ENCODE peak calls at places on chromosomes 2 and 18, in nine cellular contexts. Y is cardiac fibroblast, R is OCI-LY7, U is lower lobe of right lung, S is Peyer's patch, X is fibroblast of lung, F is GM06990, Q is Karpas-422, C is tibial artery. A is an unnamed sample.

GRCh38 chr2:97849881-97850540 is 136.6 kb downstream of the ZAP70 start:
- DNase-seq in Q (no peak), S (no peak), F (peak), R (no peak), Y (peak), C (no peak), X (peak), U (no peak), A (peak)

GRCh38 chr2:54983345-54984235 is 66.7 kb downstream of the RTN4 start:
- DNase-seq in Y (peak), U (no peak), S (no peak), Q (no peak), R (no peak), C (no peak), X (no peak), F (no peak), A (no peak)

GRCh38 chr18:8699948-8700347 is 5.4 kb upstream of the MTCL1 start:
- DNase-seq in X (no peak), R (no peak), S (no peak), U (no peak), Q (no peak), F (no peak), C (no peak), Y (peak), A (no peak)

GRCh38 chr2:28350791-28351285 is 41.8 kb upstream of the FOSL2 start:
- DNase-seq in U (peak), F (no peak), S (no peak), Y (no peak), R (no peak), C (no peak), Q (no peak), X (no peak), A (no peak)

GRCh38 chr18:32257073-32257780 is 67.4 kb downstream of the MEP1B start:
- DNase-seq in S (no peak), Q (no peak), C (no peak), X (no peak), F (no peak), R (no peak), Y (no peak), U (no peak), A (no peak)

GRCh38 chr18:51461956-51462355 is 264.5 kb upstream of the MEX3C start:
- DNase-seq in S (no peak), U (no peak), F (no peak), Q (no peak), C (no peak), Y (no peak), X (no peak), R (no peak), A (no peak)

GRCh38 chr2:120488531-120488930 is 142.6 kb downstream of the INHBB start:
- DNase-seq in Q (no peak), C (no peak), X (no peak), F (no peak), R (no peak), Y (no peak), S (no peak), U (no peak), A (no peak)

GRCh38 chr2:217106650-217107014 is 246.8 kb upstream of the TNP1 start:
- DNase-seq in C (no peak), F (no peak), R (no peak), X (peak), Y (peak), S (no peak), U (no peak), Q (peak), A (no peak)

GRCh38 chr2:233598952-233599351 is 18.5 kb upstream of the UGT1A8 start:
- DNase-seq in C (no peak), U (no peak), F (no peak), Y (no peak), S (no peak), R (no peak), Q (no peak), X (no peak), A (no peak)

GRCh38 chr2:239348563-239349447 is 52.0 kb downstream of the HDAC4 start:
- DNase-seq in Q (no peak), U (no peak), Y (no peak), X (no peak), S (peak), R (no peak), F (no peak), C (no peak), A (no peak)

GRCh38 chr2:49770919-49771318 is 616.6 kb upstream of the FSHR start:
- DNase-seq in X (no peak), F (no peak), S (peak), Q (peak), R (no peak), Y (no peak), C (no peak), U (no peak), A (peak)

GRCh38 chr2:173644146-173644545 is 289.5 kb downstream of the CDCA7 start:
- DNase-seq in R (no peak), X (peak), S (no peak), F (no peak), Y (peak), Q (peak), C (no peak), U (no peak), A (no peak)

GRCh38 chr2:239299218-239299939 is 101.4 kb downstream of the HDAC4 start:
- DNase-seq in Q (no peak), S (peak), U (no peak), R (no peak), C (peak), X (no peak), F (no peak), Y (no peak), A (no peak)

GRCh38 chr2:3633982-3634630 is 23.9 kb upstream of the ALLC start:
- DNase-seq in Q (no peak), R (no peak), X (no peak), S (peak), C (peak), Y (no peak), U (no peak), F (no peak), A (no peak)

GRCh38 chr18:13271512-13271911 is 53.0 kb downstream of the LDLRAD4 start:
- DNase-seq in Y (no peak), C (no peak), F (no peak), X (no peak), S (no peak), Q (no peak), R (no peak), U (no peak), A (no peak)
- H3K4me3 ChIP-seq in Y (no peak), C (no peak), F (no peak), X (no peak), S (no peak), Q (no peak), R (no peak), U (no peak), A (no peak)

DNA sequence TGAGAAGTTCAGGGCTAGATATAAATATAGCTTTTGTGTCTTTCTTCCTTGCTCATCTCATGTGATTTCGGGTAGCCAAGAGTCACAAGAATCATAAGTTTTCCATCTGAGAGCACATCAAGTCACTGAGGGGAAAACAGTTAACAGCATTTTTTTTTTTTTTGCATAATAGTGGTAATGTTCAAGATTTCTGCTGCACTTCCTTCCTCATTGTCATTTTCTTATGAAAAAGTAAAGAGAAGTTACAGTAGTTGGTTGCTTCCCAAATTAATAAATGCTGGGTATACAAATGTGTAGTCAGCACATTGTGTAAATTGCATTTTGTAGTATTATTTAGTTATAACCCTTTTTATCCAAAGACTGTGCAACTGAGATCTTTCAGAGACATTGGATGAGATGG is 93.6 kb downstream of the ZEB2 start:
- DNase-seq in Q (no peak), U (no peak), S (no peak), R (no peak), X (no peak), Y (no peak), F (no peak), C (no peak), A (no peak)
- H3K4me3 ChIP-seq in Q (no peak), U (no peak), S (no peak), R (no peak), X (no peak), Y (no peak), F (no peak), C (no peak), A (no peak)

GRCh38 chr2:164014791-164015190 is 279.0 kb upstream of the FIGN start:
- DNase-seq in S (no peak), R (no peak), Q (no peak), Y (no peak), X (no peak), F (no peak), U (no peak), C (no peak), A (no peak)
- H3K4me3 ChIP-seq in S (no peak), R (no peak), Q (no peak), Y (no peak), X (no peak), F (no peak), U (no peak), C (no peak), A (no peak)

DNA sequence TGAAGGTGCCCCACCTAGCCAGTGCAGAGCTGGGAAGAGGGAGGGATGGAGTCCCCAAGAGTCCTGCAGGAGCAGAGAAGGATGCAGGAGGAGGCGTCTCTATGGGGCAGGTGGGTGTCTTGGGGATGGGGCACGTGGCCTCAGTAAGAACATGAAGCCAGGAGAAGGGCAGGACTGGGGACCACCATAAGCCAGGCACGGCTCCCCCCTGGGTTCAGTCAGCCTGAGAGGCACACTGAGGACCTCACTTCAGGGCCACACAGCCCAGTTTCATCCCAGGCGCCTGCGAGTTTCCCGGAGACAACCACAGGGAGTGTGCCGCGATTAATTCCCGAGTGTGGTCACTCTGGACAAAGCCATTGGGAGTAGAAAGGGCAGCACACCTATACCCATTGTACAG is 120.3 kb downstream of the GYPC start:
- DNase-seq in F (no peak), Y (no peak), X (no peak), C (no peak), S (no peak), Q (no peak), R (no peak), U (no peak), A (no peak)
- H3K4me3 ChIP-seq in F (no peak), Y (no peak), X (no peak), C (peak), S (peak), Q (no peak), R (no peak), U (peak), A (peak)

GRCh38 chr2:53785378-53785777 is 1.4 kb downstream of the ASB3 start:
- DNase-seq in X (no peak), C (no peak), F (no peak), U (no peak), Q (no peak), S (no peak), R (no peak), Y (no peak), A (no peak)
- H3K4me3 ChIP-seq in X (peak), C (peak), F (peak), U (peak), Q (peak), S (peak), R (peak), Y (peak), A (peak)

DNA sequence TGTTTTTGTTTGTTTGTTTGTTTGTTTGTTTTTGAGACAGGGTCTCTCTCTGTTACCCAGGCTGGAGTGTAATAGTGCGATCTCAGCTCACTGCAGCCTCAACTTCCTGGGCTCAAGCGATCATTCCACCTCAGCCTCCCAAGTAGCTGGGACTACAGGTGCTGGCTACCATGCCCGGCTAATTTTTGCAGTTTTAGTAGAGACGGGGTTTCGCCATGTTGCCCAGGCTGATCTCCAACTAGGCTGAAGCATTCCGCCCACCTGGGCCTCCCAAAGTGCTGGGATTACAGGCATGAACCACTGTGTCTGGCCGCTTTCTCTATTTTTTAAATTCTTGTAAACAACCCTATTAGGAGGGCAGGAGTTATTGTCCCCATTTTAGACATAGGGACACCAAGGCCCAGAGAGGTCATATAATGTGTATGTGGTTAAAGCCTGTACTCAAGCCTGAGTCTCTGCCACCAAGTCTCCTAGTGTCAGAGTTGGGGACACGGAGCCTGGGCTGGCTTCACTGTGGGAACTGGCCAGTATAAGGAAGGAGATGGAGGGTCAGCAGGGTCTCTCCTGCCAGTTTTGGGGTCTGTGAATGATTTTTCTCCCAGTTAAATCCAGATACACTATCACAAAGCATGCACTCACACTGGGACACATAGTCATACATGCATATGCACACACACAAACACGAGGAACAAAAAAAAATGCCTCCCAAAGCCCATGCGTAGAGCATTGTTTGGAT is 27.5 kb upstream of the MCFD2 start:
- DNase-seq in X (no peak), R (no peak), C (no peak), Q (no peak), U (no peak), S (peak), Y (no peak), F (no peak), A (peak)
- H3K4me3 ChIP-seq in X (peak), R (peak), C (peak), Q (peak), U (peak), S (peak), Y (peak), F (peak), A (peak)

DNA sequence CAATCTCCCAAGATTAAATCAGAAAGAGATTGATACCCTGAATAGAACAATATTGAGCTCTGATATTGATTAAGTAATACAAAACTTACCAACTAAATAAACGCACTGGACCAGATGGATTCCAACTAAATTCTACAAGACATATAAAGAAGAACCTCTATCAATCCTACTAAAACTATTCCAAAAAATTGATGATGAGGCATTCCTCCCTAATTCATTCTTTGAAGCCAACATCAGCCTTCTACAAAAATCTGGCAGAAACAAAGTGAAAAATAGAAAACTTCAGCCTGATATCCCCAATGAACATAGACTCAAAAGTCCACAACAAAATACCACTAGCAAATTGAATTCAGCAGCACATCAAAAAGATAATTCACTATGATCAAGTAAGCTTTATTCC is 695.5 kb downstream of the NYAP2 start:
- DNase-seq in U (no peak), X (no peak), Q (no peak), C (no peak), F (no peak), R (no peak), S (no peak), Y (no peak), A (no peak)
- H3K4me3 ChIP-seq in U (no peak), X (no peak), Q (no peak), C (no peak), F (no peak), R (no peak), S (no peak), Y (no peak), A (no peak)

DNA sequence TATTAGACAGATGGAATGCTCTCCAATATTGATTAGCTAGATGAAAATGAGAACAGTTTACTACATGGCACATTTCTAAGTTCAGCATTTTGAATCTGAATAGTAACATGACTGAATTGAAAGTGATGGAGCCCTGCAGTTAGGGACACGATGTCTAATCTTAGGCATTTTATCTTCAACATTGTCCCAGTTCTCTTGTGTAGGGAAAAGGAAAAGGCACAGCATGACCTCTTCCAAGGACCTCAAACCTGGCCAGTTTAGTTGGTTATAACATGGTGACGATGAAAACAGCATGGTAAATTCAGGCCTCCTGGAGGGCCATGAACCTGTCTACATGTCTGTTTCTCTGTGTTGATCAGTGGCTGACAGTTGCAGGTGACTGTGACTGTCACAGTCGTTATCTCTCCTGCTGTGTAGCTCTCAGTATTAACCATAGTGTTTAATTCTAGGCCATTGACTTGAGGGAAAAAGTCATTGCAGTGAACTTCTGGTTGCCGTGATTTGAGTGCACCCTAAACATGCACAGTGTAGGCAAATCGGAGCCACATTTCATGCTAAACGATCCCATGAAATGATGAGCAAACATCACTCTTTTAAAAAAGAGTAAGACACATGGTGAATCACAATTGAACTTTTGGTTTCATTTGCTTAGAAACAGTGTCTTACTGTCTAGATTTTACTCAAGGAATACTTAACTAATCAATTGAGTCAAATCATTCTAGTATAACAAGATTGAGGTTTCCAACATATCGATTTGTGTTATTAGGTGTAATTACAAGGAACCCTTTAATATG is 129.7 kb downstream of the PHLPP1 start:
- DNase-seq in U (no peak), F (peak), Q (no peak), S (no peak), C (no peak), Y (no peak), R (no peak), X (no peak), A (peak)
- H3K4me3 ChIP-seq in U (no peak), F (peak), Q (no peak), S (no peak), C (no peak), Y (no peak), R (no peak), X (no peak), A (peak)